ENCODE peak calls at places on chromosomes 2 and 18, in four cellular contexts. O, Q, E and A are unnamed samples.
A peak's percentile ranks its signal among the peaks of the same experiment; 100 is the strongest.

GRCh38 chr2:55000335-55000734 is 49.9 kb downstream of the RTN4 start:
- DNase-seq in O (no peak), Q (no peak), E (no peak), A (no peak)

GRCh38 chr2:231390667-231391066 is 4.8 kb upstream of the B3GNT7 start:
- DNase-seq in O (no peak), Q (no peak), E (no peak), A (no peak)

GRCh38 chr2:213238753-213239591 is 45.3 kb upstream of the SPAG16 start:
- DNase-seq in O (no peak), Q (no peak), E (peak; percentile 36), A (no peak)

GRCh38 chr2:201971516-201972228 is 62.0 kb upstream of the FZD7 start:
- DNase-seq in O (no peak), Q (no peak), E (no peak), A (peak; percentile 66)

GRCh38 chr2:150811259-150811912 is 323.9 kb upstream of the RND3 start:
- DNase-seq in O (no peak), Q (no peak), E (no peak), A (no peak)

GRCh38 chr2:9140570-9141378 is 65.8 kb upstream of the ASAP2 start:
- DNase-seq in O (no peak), Q (no peak), E (no peak), A (no peak)

GRCh38 chr18:49487711-49488310 is 777 bp upstream of the C18orf32 start:
- DNase-seq in O (peak; percentile 4), Q (no peak), E (no peak), A (no peak)

GRCh38 chr18:35378206-35378795 is 1.2 kb upstream of the ZNF396 start:
- DNase-seq in O (no peak), Q (no peak), E (no peak), A (no peak)

GRCh38 chr2:203918264-203918663 is 18.3 kb upstream of the ICOS start:
- DNase-seq in O (peak; percentile 21), Q (no peak), E (no peak), A (no peak)

GRCh38 chr18:45839415-45840395 is 14.2 kb downstream of the SIGLEC15 start:
- DNase-seq in O (peak; percentile 50), Q (no peak), E (peak; percentile 10), A (no peak)

GRCh38 chr18:63881851-63882250 is 5.7 kb upstream of the SERPINB2 start:
- DNase-seq in O (no peak), Q (no peak), E (no peak), A (no peak)

GRCh38 chr2:152755029-152755428 is 36.6 kb downstream of the ARL6IP6 start:
- DNase-seq in O (peak; percentile 62), Q (no peak), E (no peak), A (no peak)

GRCh38 chr2:129780316-129781282 is 198.9 kb upstream of the RAB6C start:
- DNase-seq in O (no peak), Q (no peak), E (no peak), A (no peak)

GRCh38 chr2:169001116-169001815 is 29.9 kb downstream of the ABCB11 start:
- DNase-seq in O (no peak), Q (no peak), E (no peak), A (no peak)

GRCh38 chr2:180520816-180521595 is 459.4 kb upstream of the UBE2E3 start:
- DNase-seq in O (no peak), Q (no peak), E (peak; percentile 22), A (no peak)

GRCh38 chr2:158004131-158004530 is 97.5 kb upstream of the UPP2 start:
- DNase-seq in O (no peak), Q (no peak), E (no peak), A (no peak)

GRCh38 chr2:48754874-48755273 is 650 bp downstream of the LHCGR start:
- DNase-seq in O (no peak), Q (no peak), E (no peak), A (no peak)

GRCh38 chr2:169361706-169362345 is 508 bp downstream of the LRP2 start:
- DNase-seq in O (peak; percentile 72), Q (peak; percentile 73), E (no peak), A (no peak)

GRCh38 chr18:26482567-26482966 is 65.8 kb downstream of the KCTD1 start:
- DNase-seq in O (peak; percentile 80), Q (no peak), E (no peak), A (no peak)

GRCh38 chr18:3305354-3305762 is 43.4 kb downstream of the MYL12B start:
- DNase-seq in O (no peak), Q (no peak), E (no peak), A (no peak)

GRCh38 chr18:12639990-12640880 is 17.7 kb downstream of the SPIRE1 start:
- DNase-seq in O (no peak), Q (no peak), E (no peak), A (no peak)

GRCh38 chr18:12640881-12641200 is 17.1 kb downstream of the SPIRE1 start:
- DNase-seq in O (no peak), Q (no peak), E (no peak), A (no peak)

GRCh38 chr18:12637901-12638633 is 19.8 kb downstream of the SPIRE1 start:
- DNase-seq in O (no peak), Q (no peak), E (no peak), A (no peak)

GRCh38 chr18:12638634-12639124 is 19.2 kb downstream of the SPIRE1 start:
- DNase-seq in O (no peak), Q (no peak), E (no peak), A (no peak)

DNA sequence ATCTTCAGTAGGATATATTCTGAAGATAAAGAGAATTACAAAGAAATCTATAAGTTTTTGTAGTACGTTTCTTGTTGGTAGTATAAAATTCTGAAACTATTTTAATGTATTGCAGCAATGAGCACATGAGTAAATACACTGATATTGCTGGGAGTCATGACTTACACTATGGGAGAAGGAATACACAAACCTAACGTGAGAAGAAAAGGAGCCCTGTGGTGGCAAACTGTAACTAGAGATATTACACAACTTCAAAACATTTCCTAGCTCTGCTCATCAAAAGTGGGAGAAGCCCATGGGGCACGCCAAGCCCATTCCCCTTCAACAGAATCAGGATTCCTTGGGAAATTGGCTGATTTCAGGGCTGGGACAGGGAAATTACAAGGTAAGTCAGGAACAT is 20.5 kb downstream of the SPIRE1 start:
- DNase-seq in O (no peak), Q (no peak), E (no peak), A (no peak)
- H3K27ac ChIP-seq in O (no peak overlapping the region), Q (no peak overlapping the region), E (no peak overlapping the region), A (no peak overlapping the region)

GRCh38 chr2:27955762-27956161 is 65.2 kb downstream of the BABAM2 start:
- DNase-seq in O (no peak), Q (no peak), E (no peak), A (no peak)
- H3K27ac ChIP-seq in O (no peak overlapping the region), Q (no peak overlapping the region), E (no peak overlapping the region), A (peak overlapping the region; percentile 12)

GRCh38 chr2:45432406-45432805 is 178.7 kb downstream of the SRBD1 start:
- DNase-seq in O (no peak), Q (no peak), E (no peak), A (no peak)
- H3K27ac ChIP-seq in O (no peak overlapping the region), Q (no peak overlapping the region), E (no peak overlapping the region), A (no peak overlapping the region)

GRCh38 chr18:69951182-69951581 is 3.5 kb upstream of the CD226 start:
- DNase-seq in O (no peak), Q (no peak), E (no peak), A (no peak)
- H3K27ac ChIP-seq in O (no peak overlapping the region), Q (no peak overlapping the region), E (no peak overlapping the region), A (no peak overlapping the region)

GRCh38 chr2:217622205-217622621 is 380.6 kb downstream of the TNS1 start:
- DNase-seq in O (peak; percentile 81), Q (no peak), E (no peak), A (no peak)
- H3K27ac ChIP-seq in O (peak overlapping the region; percentile 90), Q (no peak overlapping the region), E (no peak overlapping the region), A (peak overlapping the region; percentile 48)

GRCh38 chr18:27713037-27713726 is 463.7 kb downstream of the CDH2 start:
- DNase-seq in O (peak; percentile 65), Q (no peak), E (no peak), A (no peak)
- H3K27ac ChIP-seq in O (peak overlapping the region; percentile 93), Q (no peak overlapping the region), E (no peak overlapping the region), A (no peak overlapping the region)

GRCh38 chr2:160377204-160377995 is 116.2 kb downstream of the RBMS1 start:
- DNase-seq in O (no peak), Q (no peak), E (no peak), A (no peak)

GRCh38 chr2:160380000-160380570 is 113.5 kb downstream of the RBMS1 start:
- DNase-seq in O (no peak), Q (no peak), E (no peak), A (no peak)

GRCh38 chr2:160380613-160381012 is 113.0 kb downstream of the RBMS1 start:
- DNase-seq in O (no peak), Q (no peak), E (no peak), A (no peak)

GRCh38 chr2:160381425-160381951 is 112.1 kb downstream of the RBMS1 start:
- DNase-seq in O (no peak), Q (no peak), E (no peak), A (no peak)

GRCh38 chr2:160379399-160379798 is 114.2 kb downstream of the RBMS1 start:
- DNase-seq in O (no peak), Q (no peak), E (no peak), A (no peak)
- H3K27ac ChIP-seq in O (no peak overlapping the region), Q (no peak overlapping the region), E (no peak overlapping the region), A (no peak overlapping the region)